ENCODE peak calls at places on chromosomes 12 and 14, in nine cellular contexts. One of them, this sample, is unnamed.

GRCh38 chr12:77319141-77319540 is 253.8 kb upstream of the E2F7 start:
- DNase-seq in HCT116: no peak
- DNase-seq in SK-N-SH: no peak
- DNase-seq in GM23248: no peak
- DNase-seq in fibroblast of lung: no peak
- DNase-seq in GM23338: peak
- DNase-seq in neural progenitor cell: peak
- DNase-seq in mammary epithelial cell: no peak
- DNase-seq in IMR-90: no peak
- DNase-seq in this sample: no peak

GRCh38 chr12:128737292-128737966 is 86.3 kb downstream of the SLC15A4 start:
- DNase-seq in HCT116: no peak
- DNase-seq in SK-N-SH: no peak
- DNase-seq in GM23248: no peak
- DNase-seq in fibroblast of lung: no peak
- DNase-seq in GM23338: no peak
- DNase-seq in neural progenitor cell: no peak
- DNase-seq in mammary epithelial cell: no peak
- DNase-seq in IMR-90: no peak
- DNase-seq in this sample: no peak

GRCh38 chr14:102511538-102511937 is 2.0 kb upstream of the ANKRD9 start:
- DNase-seq in HCT116: no peak
- DNase-seq in SK-N-SH: no peak
- DNase-seq in GM23248: no peak
- DNase-seq in fibroblast of lung: no peak
- DNase-seq in GM23338: no peak
- DNase-seq in neural progenitor cell: no peak
- DNase-seq in mammary epithelial cell: no peak
- DNase-seq in IMR-90: no peak
- DNase-seq in this sample: no peak

GRCh38 chr14:89198544-89199329 is 218.3 kb downstream of the FOXN3 start:
- DNase-seq in HCT116: no peak
- DNase-seq in SK-N-SH: no peak
- DNase-seq in GM23248: no peak
- DNase-seq in fibroblast of lung: peak
- DNase-seq in GM23338: no peak
- DNase-seq in neural progenitor cell: no peak
- DNase-seq in mammary epithelial cell: no peak
- DNase-seq in IMR-90: peak
- DNase-seq in this sample: no peak

GRCh38 chr12:11706509-11707331 is 57.2 kb downstream of the ETV6 start:
- DNase-seq in HCT116: no peak
- DNase-seq in SK-N-SH: no peak
- DNase-seq in GM23248: no peak
- DNase-seq in fibroblast of lung: peak
- DNase-seq in GM23338: no peak
- DNase-seq in neural progenitor cell: no peak
- DNase-seq in mammary epithelial cell: no peak
- DNase-seq in IMR-90: peak
- DNase-seq in this sample: no peak

GRCh38 chr14:36226164-36226563 is 49.6 kb upstream of the PTCSC3 start:
- DNase-seq in HCT116: no peak
- DNase-seq in SK-N-SH: no peak
- DNase-seq in GM23248: no peak
- DNase-seq in fibroblast of lung: no peak
- DNase-seq in GM23338: no peak
- DNase-seq in neural progenitor cell: no peak
- DNase-seq in mammary epithelial cell: peak
- DNase-seq in IMR-90: peak
- DNase-seq in this sample: no peak

GRCh38 chr14:64788706-64789105 is 84.5 kb downstream of the PLEKHG3 start:
- DNase-seq in HCT116: peak
- DNase-seq in SK-N-SH: no peak
- DNase-seq in GM23248: peak
- DNase-seq in fibroblast of lung: peak
- DNase-seq in GM23338: no peak
- DNase-seq in neural progenitor cell: no peak
- DNase-seq in mammary epithelial cell: peak
- DNase-seq in IMR-90: peak
- DNase-seq in this sample: peak

GRCh38 chr12:10354502-10354901 is 35.3 kb downstream of the KLRK1 start:
- DNase-seq in HCT116: no peak
- DNase-seq in SK-N-SH: no peak
- DNase-seq in GM23248: peak
- DNase-seq in fibroblast of lung: peak
- DNase-seq in GM23338: no peak
- DNase-seq in neural progenitor cell: no peak
- DNase-seq in mammary epithelial cell: peak
- DNase-seq in IMR-90: no peak
- DNase-seq in this sample: no peak

GRCh38 chr12:106957617-106958016 is 1.9 kb downstream of the TMEM263 start:
- DNase-seq in HCT116: no peak
- DNase-seq in SK-N-SH: no peak
- DNase-seq in GM23248: no peak
- DNase-seq in fibroblast of lung: no peak
- DNase-seq in GM23338: no peak
- DNase-seq in neural progenitor cell: no peak
- DNase-seq in mammary epithelial cell: no peak
- DNase-seq in IMR-90: no peak
- DNase-seq in this sample: no peak

GRCh38 chr14:30906752-30907658 is 32.6 kb downstream of the COCH start:
- DNase-seq in HCT116: peak
- DNase-seq in SK-N-SH: peak
- DNase-seq in GM23248: peak
- DNase-seq in fibroblast of lung: peak
- DNase-seq in GM23338: no peak
- DNase-seq in neural progenitor cell: no peak
- DNase-seq in mammary epithelial cell: peak
- DNase-seq in IMR-90: peak
- DNase-seq in this sample: peak

GRCh38 chr12:47088021-47088944 is 8.5 kb upstream of the AMIGO2 start:
- DNase-seq in HCT116: no peak
- DNase-seq in SK-N-SH: no peak
- DNase-seq in GM23248: no peak
- DNase-seq in fibroblast of lung: no peak
- DNase-seq in GM23338: no peak
- DNase-seq in neural progenitor cell: no peak
- DNase-seq in mammary epithelial cell: peak
- DNase-seq in IMR-90: peak
- DNase-seq in this sample: peak

GRCh38 chr14:88986146-88986841 is 161.8 kb downstream of the TTC8 start:
- DNase-seq in HCT116: peak
- DNase-seq in SK-N-SH: peak
- DNase-seq in GM23248: peak
- DNase-seq in fibroblast of lung: peak
- DNase-seq in GM23338: no peak
- DNase-seq in neural progenitor cell: no peak
- DNase-seq in mammary epithelial cell: peak
- DNase-seq in IMR-90: peak
- DNase-seq in this sample: no peak

GRCh38 chr12:47881826-47882427 is 22.9 kb downstream of the VDR start:
- DNase-seq in HCT116: no peak
- DNase-seq in SK-N-SH: no peak
- DNase-seq in GM23248: peak
- DNase-seq in fibroblast of lung: peak
- DNase-seq in GM23338: no peak
- DNase-seq in neural progenitor cell: no peak
- DNase-seq in mammary epithelial cell: peak
- DNase-seq in IMR-90: peak
- DNase-seq in this sample: no peak

GRCh38 chr12:49609875-49610154 is 4.4 kb upstream of the FAM186B start:
- DNase-seq in HCT116: no peak
- DNase-seq in SK-N-SH: no peak
- DNase-seq in GM23248: peak
- DNase-seq in fibroblast of lung: no peak
- DNase-seq in GM23338: no peak
- DNase-seq in neural progenitor cell: no peak
- DNase-seq in mammary epithelial cell: peak
- DNase-seq in IMR-90: peak
- DNase-seq in this sample: no peak

GRCh38 chr14:40847496-40847895 is 759.2 kb upstream of the LRFN5 start:
- DNase-seq in HCT116: no peak
- DNase-seq in SK-N-SH: no peak
- DNase-seq in GM23248: no peak
- DNase-seq in fibroblast of lung: no peak
- DNase-seq in GM23338: no peak
- DNase-seq in neural progenitor cell: no peak
- DNase-seq in mammary epithelial cell: no peak
- DNase-seq in IMR-90: no peak
- DNase-seq in this sample: no peak

GRCh38 chr12:95547522-95548055 is 3.7 kb downstream of the USP44 start:
- DNase-seq in HCT116: no peak
- DNase-seq in SK-N-SH: no peak
- DNase-seq in GM23248: peak
- DNase-seq in fibroblast of lung: peak
- DNase-seq in GM23338: peak
- DNase-seq in neural progenitor cell: peak
- DNase-seq in mammary epithelial cell: no peak
- DNase-seq in IMR-90: peak
- DNase-seq in this sample: no peak

GRCh38 chr14:76805245-76805644 is 7.4 kb downstream of the ANGEL1 start:
- DNase-seq in HCT116: no peak
- DNase-seq in SK-N-SH: no peak
- DNase-seq in GM23248: no peak
- DNase-seq in fibroblast of lung: no peak
- DNase-seq in GM23338: no peak
- DNase-seq in neural progenitor cell: no peak
- DNase-seq in mammary epithelial cell: no peak
- DNase-seq in IMR-90: no peak
- DNase-seq in this sample: no peak

GRCh38 chr14:106738075-106738474 is 1211.7 kb downstream of the TMEM121 start:
- DNase-seq in HCT116: no peak
- DNase-seq in SK-N-SH: no peak
- DNase-seq in GM23248: no peak
- DNase-seq in fibroblast of lung: no peak
- DNase-seq in GM23338: no peak
- DNase-seq in neural progenitor cell: no peak
- DNase-seq in mammary epithelial cell: no peak
- DNase-seq in IMR-90: no peak
- DNase-seq in this sample: no peak

GRCh38 chr12:26245175-26245942 is 50.0 kb downstream of the SSPN start:
- DNase-seq in HCT116: no peak
- DNase-seq in SK-N-SH: no peak
- DNase-seq in GM23248: no peak
- DNase-seq in fibroblast of lung: no peak
- DNase-seq in GM23338: no peak
- DNase-seq in neural progenitor cell: no peak
- DNase-seq in mammary epithelial cell: no peak
- DNase-seq in IMR-90: no peak
- DNase-seq in this sample: no peak
- H2AFZ ChIP-seq in HCT116: no peak
- H2AFZ ChIP-seq in SK-N-SH: no peak
- H2AFZ ChIP-seq in GM23248: no peak
- H2AFZ ChIP-seq in fibroblast of lung: no peak
- H2AFZ ChIP-seq in GM23338: peak
- H2AFZ ChIP-seq in neural progenitor cell: no peak
- H2AFZ ChIP-seq in mammary epithelial cell: no peak
- H2AFZ ChIP-seq in IMR-90: no peak
- H2AFZ ChIP-seq in this sample: no peak

GRCh38 chr12:6752181-6752930 is 585 bp downstream of the MLF2 start:
- DNase-seq in HCT116: no peak
- DNase-seq in SK-N-SH: peak
- DNase-seq in GM23248: peak
- DNase-seq in fibroblast of lung: peak
- DNase-seq in GM23338: peak
- DNase-seq in neural progenitor cell: peak
- DNase-seq in mammary epithelial cell: peak
- DNase-seq in IMR-90: peak
- DNase-seq in this sample: no peak
- H2AFZ ChIP-seq in HCT116: no peak
- H2AFZ ChIP-seq in SK-N-SH: peak
- H2AFZ ChIP-seq in GM23248: peak
- H2AFZ ChIP-seq in fibroblast of lung: no peak
- H2AFZ ChIP-seq in GM23338: no peak
- H2AFZ ChIP-seq in neural progenitor cell: no peak
- H2AFZ ChIP-seq in mammary epithelial cell: peak
- H2AFZ ChIP-seq in IMR-90: peak
- H2AFZ ChIP-seq in this sample: peak

DNA sequence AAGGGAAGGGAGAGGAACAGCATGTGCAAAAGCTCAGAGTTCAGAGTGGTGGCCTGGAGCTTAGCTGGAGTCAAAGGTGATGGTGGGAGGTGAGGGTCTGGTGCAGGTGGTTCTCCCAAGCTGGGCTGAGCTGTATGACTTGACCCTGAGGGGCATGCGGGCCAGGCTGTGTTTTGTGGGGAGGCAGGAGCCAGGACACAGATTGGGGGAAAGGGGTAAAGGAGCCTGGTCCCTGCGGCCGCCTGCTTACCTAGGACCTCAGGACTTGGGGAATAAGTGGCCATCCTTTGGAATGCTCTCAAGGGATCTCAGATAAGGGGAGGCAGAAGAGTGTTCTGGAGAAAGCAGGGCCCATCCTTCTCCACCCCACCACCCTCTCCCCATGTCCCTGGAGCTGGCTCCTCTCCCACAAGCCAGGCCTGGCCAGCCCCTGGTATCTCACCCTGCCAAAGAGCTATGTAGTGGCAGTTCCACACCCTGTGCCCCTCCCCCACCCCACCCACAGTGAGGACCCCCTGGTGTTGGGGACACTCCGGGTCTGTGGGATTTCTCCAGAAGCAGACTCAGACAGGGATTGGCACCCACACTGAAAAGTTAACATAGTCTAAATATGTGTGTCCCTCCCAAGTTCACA is 19.9 kb upstream of the CEP170B start:
- DNase-seq in HCT116: no peak
- DNase-seq in SK-N-SH: no peak
- DNase-seq in GM23248: no peak
- DNase-seq in fibroblast of lung: no peak
- DNase-seq in GM23338: no peak
- DNase-seq in neural progenitor cell: no peak
- DNase-seq in mammary epithelial cell: no peak
- DNase-seq in IMR-90: no peak
- DNase-seq in this sample: no peak
- H2AFZ ChIP-seq in HCT116: no peak
- H2AFZ ChIP-seq in SK-N-SH: no peak
- H2AFZ ChIP-seq in GM23248: no peak
- H2AFZ ChIP-seq in fibroblast of lung: no peak
- H2AFZ ChIP-seq in GM23338: no peak
- H2AFZ ChIP-seq in neural progenitor cell: no peak
- H2AFZ ChIP-seq in mammary epithelial cell: no peak
- H2AFZ ChIP-seq in IMR-90: no peak
- H2AFZ ChIP-seq in this sample: no peak

GRCh38 chr12:87142346-87142745 is 886.2 kb upstream of the MGAT4C start:
- DNase-seq in HCT116: no peak
- DNase-seq in SK-N-SH: no peak
- DNase-seq in GM23248: no peak
- DNase-seq in fibroblast of lung: no peak
- DNase-seq in GM23338: no peak
- DNase-seq in neural progenitor cell: no peak
- DNase-seq in mammary epithelial cell: no peak
- DNase-seq in IMR-90: no peak
- DNase-seq in this sample: no peak

GRCh38 chr12:87141091-87141490 is 884.9 kb upstream of the MGAT4C start:
- DNase-seq in HCT116: no peak
- DNase-seq in SK-N-SH: peak
- DNase-seq in GM23248: no peak
- DNase-seq in fibroblast of lung: no peak
- DNase-seq in GM23338: no peak
- DNase-seq in neural progenitor cell: no peak
- DNase-seq in mammary epithelial cell: no peak
- DNase-seq in IMR-90: no peak
- DNase-seq in this sample: no peak

GRCh38 chr12:87140257-87140656 is 884.1 kb upstream of the MGAT4C start:
- DNase-seq in HCT116: no peak
- DNase-seq in SK-N-SH: no peak
- DNase-seq in GM23248: peak
- DNase-seq in fibroblast of lung: peak
- DNase-seq in GM23338: no peak
- DNase-seq in neural progenitor cell: no peak
- DNase-seq in mammary epithelial cell: peak
- DNase-seq in IMR-90: peak
- DNase-seq in this sample: no peak

GRCh38 chr12:87136330-87136976 is 880.3 kb upstream of the MGAT4C start:
- DNase-seq in HCT116: no peak
- DNase-seq in SK-N-SH: no peak
- DNase-seq in GM23248: peak
- DNase-seq in fibroblast of lung: peak
- DNase-seq in GM23338: no peak
- DNase-seq in neural progenitor cell: no peak
- DNase-seq in mammary epithelial cell: peak
- DNase-seq in IMR-90: peak
- DNase-seq in this sample: no peak
- H2AFZ ChIP-seq in HCT116: peak
- H2AFZ ChIP-seq in SK-N-SH: peak
- H2AFZ ChIP-seq in GM23248: peak
- H2AFZ ChIP-seq in fibroblast of lung: peak
- H2AFZ ChIP-seq in GM23338: peak
- H2AFZ ChIP-seq in neural progenitor cell: peak
- H2AFZ ChIP-seq in mammary epithelial cell: peak
- H2AFZ ChIP-seq in IMR-90: peak
- H2AFZ ChIP-seq in this sample: peak